ENCODE peak calls at places on chromosomes 13 and 19, in seven cellular contexts. S is HCT116, I is HepG2, U is GM12878, T is SK-N-SH, E is K562, X is H1. L is an unnamed sample.
A peak's percentile ranks its signal among the peaks of the same experiment; 100 is the strongest.

GRCh38 chr13:44934724-44935123 is 54.5 kb downstream of the NUFIP1 start:
- DNase-seq in S (no peak), U (peak; percentile 5), X (no peak), E (no peak), T (no peak), I (no peak), L (no peak)

GRCh38 chr13:106393776-106394175 is 141.7 kb downstream of the EFNB2 start:
- DNase-seq in S (no peak), U (no peak), X (no peak), I (no peak), E (no peak), T (no peak), L (no peak)

GRCh38 chr19:30479657-30480056 is 107.5 kb downstream of the ZNF536 start:
- DNase-seq in X (no peak), S (no peak), E (no peak), U (no peak), I (no peak), T (no peak), L (no peak)

GRCh38 chr19:47239610-47240296 is 8.8 kb upstream of the BBC3 start:
- DNase-seq in E (no peak), T (peak; percentile 97), U (no peak), I (no peak), S (no peak), X (peak; percentile 90), L (peak; percentile 67)

GRCh38 chr19:15155296-15155695 is 45.5 kb downstream of the NOTCH3 start:
- DNase-seq in I (no peak), E (no peak), U (no peak), X (no peak), S (no peak), T (no peak), L (no peak)

GRCh38 chr13:98312606-98313005 is 135.5 kb upstream of the RNF113B start:
- DNase-seq in S (no peak), I (no peak), E (no peak), X (no peak), U (no peak), T (no peak), L (no peak)

GRCh38 chr13:45121421-45121820 is 1.1 kb downstream of the GTF2F2 start:
- DNase-seq in X (no peak), U (no peak), E (no peak), T (peak; percentile 17), I (peak; percentile 16), S (peak; percentile 16), L (no peak)

GRCh38 chr19:29381353-29382203 is 144.2 kb upstream of the VSTM2B start:
- DNase-seq in U (no peak), S (no peak), E (no peak), T (no peak), X (peak; percentile 31), I (no peak), L (no peak)

GRCh38 chr13:98143601-98144500 is 957 bp downstream of the FARP1 start:
- DNase-seq in I (no peak), T (peak; percentile 75), S (no peak), X (no peak), E (no peak), U (no peak), L (no peak)

GRCh38 chr19:23415034-23415433 is 19.8 kb upstream of the ZNF91 start:
- DNase-seq in E (no peak), T (no peak), S (no peak), X (no peak), I (no peak), U (no peak), L (no peak)

GRCh38 chr13:93364166-93364565 is 137.6 kb downstream of the GPC6 start:
- DNase-seq in X (no peak), E (peak; percentile 45), I (no peak), S (no peak), T (no peak), U (no peak), L (no peak)

GRCh38 chr13:76917096-76917495 is 30.9 kb upstream of the KCTD12 start:
- DNase-seq in S (no peak), I (no peak), E (no peak), T (no peak), U (no peak), X (no peak), L (no peak)

GRCh38 chr19:35853038-35853756 is 893 bp upstream of the NPHS1 start:
- DNase-seq in X (no peak), T (no peak), E (no peak), S (no peak), I (no peak), U (no peak), L (no peak)

GRCh38 chr13:49858183-49858856 is 65.8 kb upstream of the KPNA3 start:
- DNase-seq in S (no peak), T (no peak), X (no peak), U (no peak), I (peak; percentile 95), E (no peak), L (no peak)

GRCh38 chr19:47369923-47370625 is 21.0 kb downstream of the DHX34 start:
- DNase-seq in X (no peak), S (no peak), U (no peak), E (no peak), T (no peak), I (no peak), L (no peak)

GRCh38 chr19:37303591-37304171 is 67.2 kb upstream of the ZNF527 start:
- DNase-seq in X (no peak), I (no peak), U (no peak), E (no peak), S (no peak), T (peak; percentile 26), L (peak; percentile 41)

GRCh38 chr13:57437587-57437986 is 194.0 kb upstream of the PCDH17 start:
- DNase-seq in E (no peak), T (no peak), S (no peak), I (no peak), U (no peak), X (no peak), L (no peak)

GRCh38 chr19:55255618-55256423 is 3.0 kb downstream of the PPP6R1 start:
- DNase-seq in T (no peak), U (peak; percentile 39), S (no peak), E (peak; percentile 37), I (peak; percentile 47), X (no peak), L (no peak)

GRCh38 chr13:24802074-24802473 is 38.1 kb downstream of the RNF17 start:
- DNase-seq in T (no peak), I (no peak), X (no peak), E (no peak), U (no peak), S (no peak), L (peak; percentile 1)

GRCh38 chr13:113534236-113534860 is 43.8 kb upstream of the DCUN1D2 start:
- DNase-seq in I (no peak), T (no peak), S (no peak), E (no peak), X (no peak), U (no peak), L (peak; percentile 22)

GRCh38 chr13:44814836-44815235 is 174.4 kb downstream of the NUFIP1 start:
- DNase-seq in E (no peak), X (no peak), T (no peak), U (no peak), I (no peak), S (no peak), L (no peak)

GRCh38 chr13:75803175-75803611 is 167.1 kb downstream of the LMO7 start:
- DNase-seq in T (no peak), S (no peak), I (no peak), E (no peak), U (no peak), X (peak; percentile 60), L (peak; percentile 80)

GRCh38 chr13:66171821-66172220 is 1058.3 kb downstream of the PCDH9 start:
- DNase-seq in I (no peak), E (no peak), T (peak; percentile 10), S (no peak), X (no peak), U (no peak), L (no peak)

GRCh38 chr13:29676941-29677452 is 81.5 kb upstream of the SLC7A1 start:
- DNase-seq in U (no peak), X (no peak), I (no peak), T (no peak), S (no peak), E (no peak), L (no peak)

GRCh38 chr13:43230989-43231388 is 207.6 kb downstream of the DNAJC15 start:
- DNase-seq in U (no peak), S (no peak), T (no peak), I (no peak), X (no peak), E (no peak), L (no peak)

GRCh38 chr13:39148513-39148961 is 110.3 kb downstream of the NHLRC3 start:
- DNase-seq in I (no peak), U (no peak), X (no peak), S (no peak), E (no peak), T (no peak), L (no peak)
- TF ChIP-seq JUND in I (no peak), U (no peak), X (peak; percentile 62), S (no peak), E (no peak), T (no peak), L (no peak)

GRCh38 chr19:681029-681626 is 4.9 kb downstream of the FSTL3 start:
- DNase-seq in I (no peak), U (no peak), E (no peak), T (peak; percentile 97), S (no peak), X (no peak), L (no peak)
- TF ChIP-seq JUND in I (no peak), U (no peak), E (peak; percentile 0), T (no peak), S (no peak), X (no peak), L (no peak)

DNA sequence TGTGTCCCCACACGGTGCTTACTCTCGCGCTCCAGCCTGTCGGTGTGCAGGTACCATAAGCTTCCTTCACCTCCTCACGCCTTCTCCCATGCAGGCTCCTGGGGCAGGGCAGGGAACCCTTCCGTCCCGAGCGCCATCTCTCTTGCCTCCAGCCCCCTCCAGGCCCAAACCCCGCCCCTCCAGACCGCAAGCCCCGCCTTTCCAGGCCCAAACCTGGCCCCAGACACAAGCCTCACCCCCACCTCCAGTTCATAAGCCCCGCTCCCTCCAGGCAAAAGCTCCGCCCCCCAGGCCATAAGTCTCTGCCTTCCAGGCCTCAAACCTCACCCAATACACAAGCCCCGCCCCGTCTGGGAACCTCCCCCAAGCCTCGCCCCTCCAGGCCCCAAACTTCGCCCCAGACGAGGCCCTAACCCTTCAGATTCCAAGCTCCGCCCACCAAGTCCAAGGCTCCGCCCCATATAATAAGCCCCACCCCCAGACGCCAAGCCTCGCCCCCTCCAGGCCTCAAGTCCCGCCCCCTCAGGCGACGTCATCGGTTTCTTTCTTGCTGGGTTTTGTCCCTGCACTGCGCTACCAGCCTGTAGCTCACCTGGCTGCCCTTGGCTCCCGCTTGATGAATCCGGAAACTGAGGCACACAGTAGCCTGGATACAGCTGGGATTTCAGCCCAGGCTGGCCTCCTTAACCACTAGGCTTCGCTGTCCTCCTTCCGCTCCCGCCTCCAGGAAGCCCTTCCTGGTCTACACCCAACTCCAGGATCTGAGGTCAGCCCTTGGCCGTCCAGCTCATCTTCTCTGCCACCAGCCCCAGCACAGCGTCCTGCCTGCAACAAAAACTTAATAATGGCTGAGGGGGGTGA is 16.1 kb downstream of the MKNK2 start:
- DNase-seq in U (no peak), T (peak; percentile 90), E (peak; percentile 96), S (peak; percentile 87), X (peak; percentile 97), I (no peak), L (peak; percentile 99)
- TF ChIP-seq JUND in U (no peak), T (no peak), E (no peak), S (no peak), X (peak; percentile 10), I (no peak), L (no peak)

GRCh38 chr19:53883741-53884140 is 1.7 kb downstream of the PRKCG start:
- DNase-seq in X (no peak), T (no peak), I (no peak), U (no peak), S (no peak), E (no peak), L (no peak)
- TF ChIP-seq JUND in X (no peak), T (no peak), I (no peak), U (no peak), S (no peak), E (no peak), L (no peak)

GRCh38 chr19:5966215-5966614 is 11.7 kb downstream of the RANBP3 start:
- DNase-seq in S (no peak), E (no peak), T (no peak), U (no peak), I (no peak), X (no peak), L (no peak)
- TF ChIP-seq JUND in S (no peak), E (no peak), T (no peak), U (no peak), I (no peak), X (no peak), L (no peak)